ENCODE peak calls at places on chromosomes 11 and 22, in nine cellular contexts. D is IMR-90, G is uterus, K is right lobe of liver, A is body of pancreas, O is A549, F is HCT116, S is transverse colon, X is GM12891. B is an unnamed sample.

GRCh38 chr11:116849491-116849890 is 12.1 kb upstream of the APOA1 start:
- DNase-seq in F (no peak), O (no peak), A (no peak), G (no peak), X (no peak), K (no peak), D (no peak), S (no peak), B (no peak)

GRCh38 chr11:62921573-62922188 is 518 bp upstream of the CHRM1 start:
- DNase-seq in A (peak), K (no peak), F (no peak), D (peak), S (peak), X (no peak), O (no peak), G (no peak), B (peak)

GRCh38 chr22:38071421-38072321 is 12.3 kb downstream of the SLC16A8 start:
- DNase-seq in O (no peak), G (no peak), S (no peak), K (peak), D (no peak), A (no peak), F (no peak), X (no peak), B (no peak)

GRCh38 chr22:23913306-23913660 is 19.1 kb downstream of the MIF start:
- DNase-seq in G (no peak), A (no peak), F (no peak), D (no peak), K (no peak), S (no peak), X (peak), O (no peak), B (no peak)

GRCh38 chr22:41532908-41533825 is 11.1 kb downstream of the POLR3H start:
- DNase-seq in S (peak), O (peak), A (peak), K (peak), G (peak), X (peak), D (peak), F (no peak), B (peak)

GRCh38 chr11:64339754-64340408 is at the start of gene CCDC88B:
- DNase-seq in F (no peak), O (no peak), A (peak), X (peak), S (peak), G (no peak), K (peak), D (no peak), B (no peak)

GRCh38 chr22:16815073-16815472 is 10.1 kb downstream of the XKR3 start:
- DNase-seq in G (no peak), S (no peak), K (no peak), F (no peak), D (no peak), X (no peak), O (no peak), A (no peak), B (no peak)

GRCh38 chr22:26360169-26360885 is 68.7 kb upstream of the ASPHD2 start:
- DNase-seq in O (peak), D (peak), A (peak), S (peak), F (peak), X (peak), G (peak), K (peak), B (peak)

GRCh38 chr22:32904044-32904443 is 102.5 kb downstream of the TIMP3 start:
- DNase-seq in A (peak), K (no peak), D (peak), G (peak), O (peak), F (peak), S (peak), X (no peak), B (no peak)

GRCh38 chr11:350723-351255 is 18.5 kb upstream of the B4GALNT4 start:
- DNase-seq in K (no peak), S (no peak), A (no peak), G (peak), D (no peak), F (no peak), X (no peak), O (no peak), B (no peak)

GRCh38 chr11:73297702-73298101 is 10.4 kb upstream of the ARHGEF17 start:
- DNase-seq in X (no peak), D (no peak), F (no peak), G (no peak), K (no peak), A (no peak), O (no peak), S (no peak), B (no peak)

GRCh38 chr22:21041937-21042336 is 3.8 kb upstream of the LRRC74B start:
- DNase-seq in S (no peak), D (peak), G (no peak), A (no peak), K (no peak), X (no peak), O (no peak), F (no peak), B (no peak)

GRCh38 chr11:16271258-16271657 is 85.1 kb downstream of the SOX6 start:
- DNase-seq in G (no peak), X (no peak), D (no peak), K (no peak), A (no peak), O (no peak), F (no peak), S (no peak), B (no peak)

GRCh38 chr11:46879056-46879585 is 33.0 kb upstream of the CKAP5 start:
- DNase-seq in K (no peak), A (no peak), O (no peak), X (no peak), D (no peak), F (no peak), G (no peak), S (no peak), B (no peak)

GRCh38 chr22:43890901-43891331 is 897 bp downstream of the PNPLA5 start:
- DNase-seq in O (no peak), G (no peak), A (no peak), X (no peak), D (peak), K (no peak), F (no peak), S (no peak), B (no peak)

GRCh38 chr11:134229131-134229790 is 4.8 kb downstream of the VPS26B start:
- DNase-seq in K (no peak), O (no peak), G (no peak), F (no peak), S (no peak), X (no peak), A (no peak), D (no peak), B (no peak)

GRCh38 chr11:128824199-128825049 is 42.7 kb downstream of the KCNJ1 start:
- DNase-seq in G (no peak), S (no peak), A (no peak), F (no peak), X (no peak), O (no peak), K (no peak), D (no peak), B (no peak)

GRCh38 chr11:65833297-65834030 is at the start of gene SNX32:
- DNase-seq in X (peak), A (peak), F (no peak), O (no peak), D (peak), S (peak), K (peak), G (peak), B (peak)

GRCh38 chr22:32396746-32397145 is 15.3 kb downstream of the RTCB start:
- DNase-seq in O (no peak), G (no peak), S (no peak), F (no peak), K (no peak), D (no peak), X (no peak), A (no peak), B (peak)

GRCh38 chr22:42967933-42968332 is 47.0 kb downstream of the PACSIN2 start:
- DNase-seq in K (peak), O (no peak), F (no peak), S (peak), D (no peak), A (peak), G (peak), X (no peak), B (peak)

GRCh38 chr11:111088872-111089271 is 156.7 kb upstream of the POU2AF2 start:
- DNase-seq in A (no peak), X (no peak), F (no peak), K (no peak), G (no peak), O (no peak), S (no peak), D (no peak), B (no peak)

GRCh38 chr11:22666320-22666699 is at the start of gene GAS2:
- DNase-seq in G (no peak), D (peak), K (no peak), A (peak), X (no peak), O (no peak), S (no peak), F (no peak), B (no peak)

GRCh38 chr11:22668005-22668796 is 1.8 kb downstream of the GAS2 start:
- DNase-seq in S (no peak), G (no peak), D (no peak), O (no peak), K (no peak), A (no peak), F (no peak), X (no peak), B (no peak)

GRCh38 chr11:22669368-22669767 is 3.0 kb downstream of the GAS2 start:
- DNase-seq in O (no peak), G (no peak), X (no peak), F (no peak), S (no peak), A (no peak), D (no peak), K (no peak), B (no peak)

GRCh38 chr11:22670803-22671202 is 4.4 kb downstream of the GAS2 start:
- DNase-seq in K (no peak), S (no peak), F (no peak), O (no peak), X (no peak), G (no peak), A (no peak), D (peak), B (no peak)

DNA sequence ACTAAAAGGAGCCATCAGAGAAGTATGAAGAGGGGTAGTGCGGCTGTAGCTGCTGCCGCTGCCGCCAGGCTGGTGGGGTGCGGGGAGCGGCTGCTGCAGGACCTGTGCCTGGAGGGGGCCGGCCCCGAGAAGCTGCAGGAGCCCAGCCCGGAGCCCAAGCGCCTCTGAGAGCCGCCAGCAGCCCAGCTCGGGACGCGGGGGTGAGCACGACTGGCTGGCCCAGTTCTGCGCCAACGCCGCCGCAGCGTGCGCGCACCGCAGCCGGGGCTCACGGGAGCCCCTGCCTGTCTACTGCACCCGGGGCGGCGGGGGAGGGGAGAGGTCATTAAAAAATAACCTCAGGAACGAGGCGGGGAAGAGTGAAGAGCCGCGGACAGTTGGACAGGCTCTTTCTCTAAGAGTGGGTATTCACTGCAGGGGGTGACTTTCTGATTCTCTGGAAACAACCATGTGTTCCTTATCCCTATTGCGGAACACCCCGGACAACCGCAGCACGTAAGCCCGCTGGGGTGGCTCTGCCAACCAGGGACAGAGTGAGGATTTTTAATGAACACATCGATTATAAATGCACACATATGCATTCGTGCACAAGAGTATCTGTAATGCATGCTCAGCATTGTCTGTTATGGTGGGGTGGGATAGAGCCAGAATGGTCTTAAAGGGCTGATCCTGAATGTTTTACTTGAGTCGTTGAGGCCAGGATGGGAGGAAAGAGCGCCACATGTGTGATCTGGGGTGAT is 459 bp downstream of the GAS2 start:
- DNase-seq in F (no peak), O (no peak), A (peak), G (no peak), S (peak), X (peak), K (peak), D (no peak), B (no peak)
- TF ChIP-seq POLR2A in F (no peak), O (no peak), A (no peak), G (no peak), S (no peak), X (no peak), K (peak), D (no peak), B (no peak)

GRCh38 chr11:85947431-85948272 is 92.5 kb downstream of the CCDC83 start:
- DNase-seq in D (peak), X (no peak), O (peak), F (no peak), K (no peak), G (peak), S (no peak), A (peak), B (no peak)
- TF ChIP-seq POLR2A in D (peak), X (no peak), O (no peak), F (no peak), K (no peak), G (no peak), S (no peak), A (no peak), B (no peak)

GRCh38 chr11:67561971-67562560 is 21.5 kb upstream of the GSTP1 start:
- DNase-seq in F (no peak), D (peak), G (no peak), K (no peak), O (no peak), A (no peak), X (no peak), S (no peak), B (no peak)

GRCh38 chr11:67563354-67564114 is 20.1 kb upstream of the GSTP1 start:
- DNase-seq in D (peak), G (peak), F (peak), X (no peak), S (peak), O (no peak), K (peak), A (peak), B (no peak)

GRCh38 chr11:67562951-67563350 is 20.7 kb upstream of the GSTP1 start:
- DNase-seq in G (no peak), O (no peak), K (no peak), D (no peak), S (no peak), F (no peak), X (no peak), A (no peak), B (no peak)

GRCh38 chr11:67556244-67556643 is 27.4 kb upstream of the GSTP1 start:
- DNase-seq in O (no peak), K (no peak), X (no peak), S (no peak), F (no peak), A (no peak), D (no peak), G (no peak), B (no peak)

DNA sequence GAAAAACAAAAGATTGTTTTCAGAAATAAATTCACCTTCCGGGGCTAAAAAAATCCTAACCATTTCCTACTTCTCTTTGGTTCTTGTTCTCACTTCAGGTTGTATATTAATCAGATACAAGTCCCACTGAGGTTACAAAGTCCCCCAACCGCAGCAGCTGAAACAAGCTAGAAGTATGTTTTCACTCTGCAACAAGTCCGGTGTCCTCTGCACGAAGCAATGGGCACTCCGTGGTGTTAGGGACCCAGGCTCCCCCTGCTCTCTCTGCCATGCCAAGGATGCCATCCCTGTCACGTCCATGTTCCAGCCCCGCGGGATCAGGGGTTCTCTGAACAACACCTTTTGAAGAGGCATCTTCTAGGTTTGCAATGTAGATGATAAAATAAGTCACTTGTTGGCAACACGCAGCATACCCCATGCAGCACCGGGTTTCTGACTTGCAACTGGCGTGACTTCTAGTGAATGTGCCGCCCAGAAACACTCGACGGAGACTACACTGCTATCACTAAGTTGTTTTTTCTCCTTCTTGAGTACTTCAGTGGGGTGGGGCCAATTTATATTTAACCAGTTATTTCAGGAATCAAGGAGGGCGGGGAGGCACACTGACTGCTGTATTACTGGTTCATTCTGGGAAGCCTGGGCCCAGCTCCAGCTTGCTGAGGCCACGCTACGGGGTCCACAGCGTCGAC is 25.4 kb upstream of the GSTP1 start:
- DNase-seq in G (no peak), F (no peak), X (no peak), S (peak), K (peak), D (no peak), A (no peak), O (no peak), B (no peak)
- TF ChIP-seq POLR2A in G (no peak), F (no peak), X (no peak), S (no peak), K (no peak), D (no peak), A (no peak), O (no peak), B (no peak)

GRCh38 chr11:4095509-4096230 is 1.1 kb downstream of the RRM1 start:
- DNase-seq in D (peak), G (no peak), F (no peak), O (peak), X (no peak), A (no peak), S (no peak), K (no peak), B (no peak)

GRCh38 chr11:4093519-4094347 is 866 bp upstream of the RRM1 start:
- DNase-seq in K (no peak), X (no peak), O (peak), D (no peak), G (no peak), S (no peak), F (no peak), A (no peak), B (peak)

GRCh38 chr11:4092031-4092430 is 2.6 kb upstream of the RRM1 start:
- DNase-seq in D (no peak), A (no peak), K (no peak), G (no peak), O (no peak), F (no peak), S (no peak), X (no peak), B (no peak)

GRCh38 chr11:4098026-4098621 is 3.5 kb downstream of the RRM1 start:
- DNase-seq in X (no peak), A (no peak), K (no peak), G (no peak), F (no peak), S (no peak), O (no peak), D (peak), B (no peak)

GRCh38 chr11:4094348-4095291 is at the start of gene RRM1:
- DNase-seq in X (peak), F (peak), G (peak), S (peak), A (peak), K (peak), D (peak), O (peak), B (peak)
- TF ChIP-seq POLR2A in X (peak), F (peak), G (peak), S (peak), A (peak), K (peak), D (peak), O (peak), B (peak)

DNA sequence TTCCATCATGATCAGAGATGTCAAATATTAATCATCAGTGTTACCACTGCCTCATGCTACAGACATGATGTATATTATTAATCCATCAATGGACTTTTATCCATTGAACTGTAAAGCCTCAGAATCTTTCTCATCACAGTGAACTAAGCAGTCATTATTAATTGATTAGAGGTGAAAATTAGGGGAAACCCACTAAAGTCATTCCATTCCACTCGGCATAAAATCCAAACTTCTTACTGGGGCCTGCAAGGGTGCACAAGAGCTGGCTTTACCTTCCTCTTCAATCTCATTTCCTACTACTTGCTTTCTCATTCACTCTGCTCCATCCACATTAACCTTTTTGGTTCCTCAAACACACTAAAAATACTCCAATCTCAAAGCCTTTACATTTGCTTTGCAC is 7.9 kb upstream of the CD44 start:
- DNase-seq in S (no peak), D (no peak), O (no peak), X (no peak), K (no peak), F (no peak), G (no peak), A (no peak), B (no peak)
- TF ChIP-seq POLR2A in S (no peak), D (no peak), O (no peak), X (no peak), K (no peak), F (no peak), G (no peak), A (no peak), B (no peak)

GRCh38 chr22:30298005-30298701 is 8.8 kb upstream of the CASTOR1 start:
- DNase-seq in S (peak), A (no peak), X (no peak), F (no peak), G (no peak), O (no peak), D (no peak), K (no peak), B (no peak)

GRCh38 chr22:30296851-30297250 is 7.5 kb upstream of the CASTOR1 start:
- DNase-seq in O (no peak), K (no peak), X (no peak), G (no peak), S (no peak), A (no peak), D (no peak), F (no peak), B (no peak)

GRCh38 chr22:30296324-30296723 is 7.0 kb upstream of the CASTOR1 start:
- DNase-seq in G (no peak), K (no peak), O (no peak), D (no peak), A (no peak), S (no peak), F (no peak), X (no peak), B (no peak)

GRCh38 chr22:30295576-30295975 is 6.3 kb upstream of the CASTOR1 start:
- DNase-seq in X (no peak), F (no peak), S (no peak), G (no peak), O (no peak), A (no peak), K (no peak), D (no peak), B (no peak)

GRCh38 chr22:30297276-30298004 is 8.1 kb upstream of the CASTOR1 start:
- DNase-seq in G (no peak), S (no peak), D (no peak), O (no peak), X (no peak), F (no peak), K (no peak), A (no peak), B (no peak)
- TF ChIP-seq POLR2A in G (no peak), S (no peak), D (no peak), O (no peak), X (no peak), F (no peak), K (no peak), A (no peak), B (no peak)